ENCODE peak calls at places on chromosomes 6 and 20, in eight cellular contexts. H, X, V, Y, I, A, G and B are unnamed samples.

GRCh38 chr6:8131265-8131897 is 29.0 kb upstream of the EEF1E1 start:
- DNase-seq in Y (peak; percentile 35), H (no peak), V (peak; percentile 73), X (peak; percentile 51), I (peak; percentile 77), G (peak; percentile 79), A (peak; percentile 71), B (no peak)

GRCh38 chr6:166842607-166843006 is 113.7 kb downstream of the RNASET2 start:
- DNase-seq in G (no peak), X (no peak), V (no peak), A (no peak), Y (no peak), H (no peak), I (no peak), B (no peak)

GRCh38 chr20:40532103-40532502 is 156.9 kb downstream of the MAFB start:
- DNase-seq in A (peak; percentile 53), H (no peak), G (no peak), I (peak; percentile 38), Y (no peak), V (no peak), X (no peak), B (no peak)

GRCh38 chr6:93105017-93105416 is 314.3 kb downstream of the EPHA7 start:
- DNase-seq in Y (no peak), H (no peak), G (no peak), V (no peak), X (peak; percentile 79), I (peak; percentile 61), A (no peak), B (no peak)

GRCh38 chr20:47610247-47610944 is 108.7 kb downstream of the NCOA3 start:
- DNase-seq in I (peak; percentile 89), V (no peak), Y (no peak), H (peak; percentile 47), A (peak; percentile 86), G (peak; percentile 78), X (peak; percentile 53), B (no peak)

GRCh38 chr6:135358907-135359459 is 138.6 kb downstream of the AHI1 start:
- DNase-seq in I (peak; percentile 33), G (peak; percentile 7), Y (no peak), A (peak; percentile 68), X (no peak), H (no peak), V (no peak), B (no peak)

GRCh38 chr20:40134176-40134575 is 554.9 kb downstream of the MAFB start:
- DNase-seq in G (no peak), Y (no peak), I (no peak), H (no peak), V (no peak), A (no peak), X (no peak), B (no peak)

GRCh38 chr6:21398741-21399140 is 194.8 kb upstream of the SOX4 start:
- DNase-seq in A (no peak), X (no peak), G (no peak), V (no peak), Y (no peak), H (no peak), I (no peak), B (no peak)

GRCh38 chr20:24938498-24938897 is 10.6 kb upstream of the CST7 start:
- DNase-seq in V (no peak), H (no peak), G (no peak), A (no peak), X (no peak), Y (no peak), I (no peak), B (no peak)

GRCh38 chr6:108732101-108732870 is 115.9 kb upstream of the ARMC2 start:
- DNase-seq in G (peak; percentile 68), X (no peak), A (peak; percentile 74), I (no peak), H (no peak), Y (no peak), V (no peak), B (no peak)

GRCh38 chr6:14721103-14721758 is 524.6 kb upstream of the JARID2 start:
- DNase-seq in G (no peak), H (no peak), Y (peak; percentile 50), I (peak; percentile 82), X (no peak), A (no peak), V (peak; percentile 23), B (no peak)

GRCh38 chr6:127812985-127813681 is 87.7 kb downstream of the THEMIS start:
- DNase-seq in V (no peak), H (no peak), I (no peak), G (no peak), Y (no peak), X (no peak), A (no peak), B (no peak)

GRCh38 chr6:25692472-25692871 is 40.5 kb downstream of the SCGN start:
- DNase-seq in H (no peak), I (no peak), A (no peak), X (no peak), Y (no peak), V (no peak), G (no peak), B (no peak)

GRCh38 chr6:35328108-35328723 is 14.1 kb upstream of the PPARD start:
- DNase-seq in H (no peak), A (no peak), V (no peak), Y (no peak), G (no peak), X (no peak), I (no peak), B (no peak)

GRCh38 chr20:47740225-47741184 is 44.8 kb downstream of the SULF2 start:
- DNase-seq in G (no peak), V (peak; percentile 33), I (peak; percentile 12), A (no peak), H (no peak), Y (no peak), X (peak; percentile 33), B (no peak)